ENCODE peak calls at places on chromosomes 16 and 17, in five cellular contexts. E, G, X, R and M are unnamed samples.

GRCh38 chr17:82874011-82874835 is 34.4 kb upstream of the ZNF750 start:
- DNase-seq in X (no peak), E (no peak), R (no peak), G (no peak), M (no peak)

GRCh38 chr17:81568416-81568815 is 16.3 kb upstream of the FAAP100 start:
- DNase-seq in X (no peak), G (no peak), R (no peak), E (no peak), M (no peak)

GRCh38 chr17:75525806-75526554 is 483 bp downstream of the LLGL2 start:
- DNase-seq in R (no peak), X (no peak), E (no peak), G (no peak), M (no peak)

GRCh38 chr17:8143581-8144400 is 8.4 kb downstream of the PER1 start:
- DNase-seq in X (no peak), G (no peak), R (no peak), E (no peak), M (no peak)

GRCh38 chr17:36972905-36973304 is 24.2 kb downstream of the AATF start:
- DNase-seq in E (no peak), R (no peak), X (no peak), G (no peak), M (no peak)

GRCh38 chr17:1709971-1710806 is at the start of gene TLCD2:
- DNase-seq in E (peak), X (peak), G (no peak), R (no peak), M (no peak)

GRCh38 chr17:82859431-82860403 is 19.9 kb upstream of the ZNF750 start:
- DNase-seq in X (peak), G (peak), E (no peak), R (no peak), M (no peak)

GRCh38 chr17:36001109-36001735 is at the start of gene CCL15:
- DNase-seq in E (no peak), X (no peak), G (no peak), R (no peak), M (no peak)

GRCh38 chr17:65220732-65221131 is 83.6 kb downstream of the RGS9 start:
- DNase-seq in G (no peak), R (no peak), X (no peak), E (no peak), M (no peak)

GRCh38 chr16:12340151-12340733 is 363.7 kb downstream of the SNX29 start:
- DNase-seq in X (peak), G (no peak), R (peak), E (no peak), M (no peak)

GRCh38 chr17:31433091-31433790 is 41.8 kb downstream of the RAB11FIP4 start:
- DNase-seq in G (no peak), X (no peak), R (no peak), E (no peak), M (no peak)

GRCh38 chr17:69492410-69493071 is 78.0 kb downstream of the MAP2K6 start:
- DNase-seq in X (peak), G (no peak), R (no peak), E (no peak), M (no peak)

GRCh38 chr16:12532871-12533610 is 270.6 kb downstream of the CPPED1 start:
- DNase-seq in R (no peak), E (no peak), X (no peak), G (no peak), M (no peak)

GRCh38 chr17:40062347-40063033 is at the start of gene THRA:
- DNase-seq in X (peak), E (peak), R (peak), G (peak), M (no peak)

GRCh38 chr17:79500738-79501533 is 109.9 kb downstream of the RBFOX3 start:
- DNase-seq in E (no peak), X (no peak), G (peak), R (no peak), M (no peak)

GRCh38 chr17:27947005-27947406 is 53.8 kb upstream of the LYRM9 start:
- DNase-seq in R (no peak), E (no peak), G (no peak), X (no peak), M (no peak)

GRCh38 chr17:79420318-79421243 is 190.3 kb downstream of the RBFOX3 start:
- DNase-seq in G (no peak), R (no peak), E (no peak), X (peak), M (no peak)

GRCh38 chr17:52648995-52649394 is 490.5 kb upstream of the CA10 start:
- DNase-seq in X (no peak), G (no peak), R (peak), E (no peak), M (peak)